ENCODE peak calls at places on chromosome 18, in eight cellular contexts. One of them, this sample, is unnamed.

GRCh38 chr18:34031810-34032209 is 192.9 kb downstream of the NOL4 start:
- DNase-seq in uterus: no peak
- DNase-seq in NB4: no peak
- DNase-seq in chondrocyte: peak
- DNase-seq in tibial artery: no peak
- DNase-seq in fibroblast of lung: no peak
- DNase-seq in left ventricle myocardium inferior: no peak
- DNase-seq in cardiac fibroblast: peak
- DNase-seq in this sample: no peak

GRCh38 chr18:57834616-57835015 is 31.5 kb upstream of the ATP8B1 start:
- DNase-seq in uterus: no peak
- DNase-seq in NB4: no peak
- DNase-seq in chondrocyte: no peak
- DNase-seq in tibial artery: no peak
- DNase-seq in fibroblast of lung: no peak
- DNase-seq in left ventricle myocardium inferior: no peak
- DNase-seq in cardiac fibroblast: peak
- DNase-seq in this sample: no peak

GRCh38 chr18:22796069-22796468 is 137.1 kb upstream of the RBBP8 start:
- DNase-seq in uterus: no peak
- DNase-seq in NB4: no peak
- DNase-seq in chondrocyte: no peak
- DNase-seq in tibial artery: no peak
- DNase-seq in fibroblast of lung: no peak
- DNase-seq in left ventricle myocardium inferior: no peak
- DNase-seq in cardiac fibroblast: no peak
- DNase-seq in this sample: no peak

GRCh38 chr18:70288851-70289328 is at the start of gene SOCS6:
- DNase-seq in uterus: peak
- DNase-seq in NB4: peak
- DNase-seq in chondrocyte: no peak
- DNase-seq in tibial artery: peak
- DNase-seq in fibroblast of lung: peak
- DNase-seq in left ventricle myocardium inferior: peak
- DNase-seq in cardiac fibroblast: peak
- DNase-seq in this sample: peak

GRCh38 chr18:3528251-3528650 is 78.3 kb downstream of the TGIF1 start:
- DNase-seq in uterus: no peak
- DNase-seq in NB4: no peak
- DNase-seq in chondrocyte: no peak
- DNase-seq in tibial artery: no peak
- DNase-seq in fibroblast of lung: no peak
- DNase-seq in left ventricle myocardium inferior: no peak
- DNase-seq in cardiac fibroblast: no peak
- DNase-seq in this sample: no peak

GRCh38 chr18:26956894-26957293 is 91.4 kb upstream of the AQP4 start:
- DNase-seq in uterus: no peak
- DNase-seq in NB4: no peak
- DNase-seq in chondrocyte: no peak
- DNase-seq in tibial artery: no peak
- DNase-seq in fibroblast of lung: no peak
- DNase-seq in left ventricle myocardium inferior: no peak
- DNase-seq in cardiac fibroblast: no peak
- DNase-seq in this sample: no peak

GRCh38 chr18:5237083-5237722 is 40.1 kb upstream of the AKAIN1 start:
- DNase-seq in uterus: no peak
- DNase-seq in NB4: peak
- DNase-seq in chondrocyte: no peak
- DNase-seq in tibial artery: no peak
- DNase-seq in fibroblast of lung: peak
- DNase-seq in left ventricle myocardium inferior: peak
- DNase-seq in cardiac fibroblast: no peak
- DNase-seq in this sample: peak

GRCh38 chr18:56085561-56085960 is 497.6 kb upstream of the TCF4 start:
- DNase-seq in uterus: peak
- DNase-seq in NB4: no peak
- DNase-seq in chondrocyte: no peak
- DNase-seq in tibial artery: no peak
- DNase-seq in fibroblast of lung: peak
- DNase-seq in left ventricle myocardium inferior: no peak
- DNase-seq in cardiac fibroblast: peak
- DNase-seq in this sample: no peak

GRCh38 chr18:46343940-46344372 is 239.8 kb downstream of the HAUS1 start:
- DNase-seq in uterus: peak
- DNase-seq in NB4: peak
- DNase-seq in chondrocyte: no peak
- DNase-seq in tibial artery: no peak
- DNase-seq in fibroblast of lung: no peak
- DNase-seq in left ventricle myocardium inferior: peak
- DNase-seq in cardiac fibroblast: no peak
- DNase-seq in this sample: peak

GRCh38 chr18:58046087-58046793 is 2.2 kb downstream of the NEDD4L start:
- DNase-seq in uterus: no peak
- DNase-seq in NB4: no peak
- DNase-seq in chondrocyte: no peak
- DNase-seq in tibial artery: no peak
- DNase-seq in fibroblast of lung: no peak
- DNase-seq in left ventricle myocardium inferior: no peak
- DNase-seq in cardiac fibroblast: no peak
- DNase-seq in this sample: no peak

GRCh38 chr18:74567805-74568204 is 29.9 kb upstream of the ZNF407 start:
- DNase-seq in uterus: no peak
- DNase-seq in NB4: no peak
- DNase-seq in chondrocyte: no peak
- DNase-seq in tibial artery: no peak
- DNase-seq in fibroblast of lung: no peak
- DNase-seq in left ventricle myocardium inferior: no peak
- DNase-seq in cardiac fibroblast: no peak
- DNase-seq in this sample: no peak
- TF ChIP-seq CTCF in uterus: no peak
- TF ChIP-seq CTCF in NB4: peak
- TF ChIP-seq CTCF in chondrocyte: no peak
- TF ChIP-seq CTCF in tibial artery: no peak
- TF ChIP-seq CTCF in fibroblast of lung: no peak
- TF ChIP-seq CTCF in left ventricle myocardium inferior: no peak
- TF ChIP-seq CTCF in cardiac fibroblast: no peak
- TF ChIP-seq CTCF in this sample: no peak

GRCh38 chr18:13530879-13531387 is 195.4 kb downstream of the FAM210A start:
- DNase-seq in uterus: peak
- DNase-seq in NB4: peak
- DNase-seq in chondrocyte: no peak
- DNase-seq in tibial artery: peak
- DNase-seq in fibroblast of lung: peak
- DNase-seq in left ventricle myocardium inferior: peak
- DNase-seq in cardiac fibroblast: peak
- DNase-seq in this sample: peak
- TF ChIP-seq CTCF in uterus: peak
- TF ChIP-seq CTCF in NB4: peak
- TF ChIP-seq CTCF in chondrocyte: peak
- TF ChIP-seq CTCF in tibial artery: peak
- TF ChIP-seq CTCF in fibroblast of lung: peak
- TF ChIP-seq CTCF in left ventricle myocardium inferior: peak
- TF ChIP-seq CTCF in cardiac fibroblast: peak
- TF ChIP-seq CTCF in this sample: peak

DNA sequence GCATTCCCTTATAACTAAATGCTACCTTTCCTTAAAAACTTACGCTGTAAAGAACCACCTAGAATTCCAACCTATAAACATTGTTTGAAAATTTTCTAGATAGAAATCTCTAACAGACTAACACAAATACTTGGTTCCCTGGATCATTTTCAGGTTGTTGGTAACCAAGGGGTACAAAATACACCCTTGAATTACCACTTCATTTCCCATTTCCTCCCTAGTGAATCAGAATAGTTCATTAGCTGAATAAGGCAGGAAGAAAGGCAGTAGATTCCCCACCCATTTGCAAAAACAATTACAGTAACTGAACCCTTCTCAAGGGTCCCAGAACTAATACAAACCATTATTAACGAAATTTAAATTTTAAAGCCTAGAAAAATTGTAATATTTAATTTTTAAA is 5.5 kb downstream of the MEX3C start:
- DNase-seq in uterus: no peak
- DNase-seq in NB4: no peak
- DNase-seq in chondrocyte: no peak
- DNase-seq in tibial artery: no peak
- DNase-seq in fibroblast of lung: no peak
- DNase-seq in left ventricle myocardium inferior: no peak
- DNase-seq in cardiac fibroblast: no peak
- DNase-seq in this sample: no peak
- TF ChIP-seq CTCF in uterus: no peak
- TF ChIP-seq CTCF in NB4: no peak
- TF ChIP-seq CTCF in chondrocyte: no peak
- TF ChIP-seq CTCF in tibial artery: no peak
- TF ChIP-seq CTCF in fibroblast of lung: no peak
- TF ChIP-seq CTCF in left ventricle myocardium inferior: no peak
- TF ChIP-seq CTCF in cardiac fibroblast: no peak
- TF ChIP-seq CTCF in this sample: no peak

DNA sequence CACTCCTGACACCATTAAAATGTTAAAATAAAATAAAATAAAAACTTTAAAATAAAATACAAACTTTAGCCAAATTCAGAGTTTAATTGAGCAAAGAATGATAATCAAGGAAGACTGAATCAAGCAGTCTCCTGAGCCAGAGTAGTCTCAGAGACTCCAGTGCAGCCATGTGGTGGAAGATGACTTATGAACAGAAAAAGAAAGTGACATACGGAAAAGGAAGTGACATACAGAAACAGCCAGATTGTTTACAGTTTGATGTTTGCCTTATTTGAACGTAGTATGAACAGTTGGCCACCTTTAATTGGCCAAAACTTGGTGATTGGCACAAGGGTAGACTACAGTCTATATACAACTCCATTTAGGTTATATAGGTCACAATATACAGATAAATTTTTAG is 787.2 kb downstream of the ADCYAP1 start:
- DNase-seq in uterus: no peak
- DNase-seq in NB4: no peak
- DNase-seq in chondrocyte: no peak
- DNase-seq in tibial artery: no peak
- DNase-seq in fibroblast of lung: no peak
- DNase-seq in left ventricle myocardium inferior: no peak
- DNase-seq in cardiac fibroblast: no peak
- DNase-seq in this sample: no peak
- TF ChIP-seq CTCF in uterus: no peak
- TF ChIP-seq CTCF in NB4: no peak
- TF ChIP-seq CTCF in chondrocyte: no peak
- TF ChIP-seq CTCF in tibial artery: no peak
- TF ChIP-seq CTCF in fibroblast of lung: no peak
- TF ChIP-seq CTCF in left ventricle myocardium inferior: no peak
- TF ChIP-seq CTCF in cardiac fibroblast: no peak
- TF ChIP-seq CTCF in this sample: no peak

GRCh38 chr18:66621816-66622576 is 18.1 kb upstream of the CDH19 start:
- DNase-seq in uterus: no peak
- DNase-seq in NB4: no peak
- DNase-seq in chondrocyte: no peak
- DNase-seq in tibial artery: no peak
- DNase-seq in fibroblast of lung: no peak
- DNase-seq in left ventricle myocardium inferior: no peak
- DNase-seq in cardiac fibroblast: no peak
- DNase-seq in this sample: no peak

DNA sequence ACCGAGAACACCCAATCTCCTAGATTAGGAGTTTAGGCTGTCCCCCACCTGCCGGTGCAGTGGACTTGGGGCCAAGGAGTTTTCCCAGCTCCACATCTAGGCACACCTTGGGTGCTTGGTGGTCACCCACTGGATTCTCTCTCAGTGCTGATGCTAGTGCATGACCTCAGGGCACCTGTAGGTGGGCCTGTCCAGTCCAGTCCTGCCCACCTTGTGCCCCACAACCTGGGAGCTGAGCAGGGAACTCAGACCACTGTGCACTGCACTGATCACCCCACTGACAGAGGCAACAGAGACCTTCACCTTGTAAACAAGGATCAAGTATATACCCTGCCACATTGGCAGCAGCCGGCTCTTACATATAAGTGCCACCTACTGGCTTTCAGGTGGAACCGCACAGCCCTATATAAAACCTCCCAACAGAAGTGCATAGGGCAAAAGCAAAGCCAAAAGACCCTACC is 12.7 kb upstream of the CDH19 start:
- DNase-seq in uterus: no peak
- DNase-seq in NB4: peak
- DNase-seq in chondrocyte: peak
- DNase-seq in tibial artery: no peak
- DNase-seq in fibroblast of lung: no peak
- DNase-seq in left ventricle myocardium inferior: no peak
- DNase-seq in cardiac fibroblast: peak
- DNase-seq in this sample: no peak
- TF ChIP-seq CTCF in uterus: no peak
- TF ChIP-seq CTCF in NB4: peak
- TF ChIP-seq CTCF in chondrocyte: peak
- TF ChIP-seq CTCF in tibial artery: no peak
- TF ChIP-seq CTCF in fibroblast of lung: no peak
- TF ChIP-seq CTCF in left ventricle myocardium inferior: no peak
- TF ChIP-seq CTCF in cardiac fibroblast: peak
- TF ChIP-seq CTCF in this sample: peak

GRCh38 chr18:63155169-63155852 is 164.3 kb downstream of the BCL2 start:
- DNase-seq in uterus: no peak
- DNase-seq in NB4: peak
- DNase-seq in chondrocyte: no peak
- DNase-seq in tibial artery: peak
- DNase-seq in fibroblast of lung: no peak
- DNase-seq in left ventricle myocardium inferior: peak
- DNase-seq in cardiac fibroblast: peak
- DNase-seq in this sample: peak
- TF ChIP-seq CTCF in uterus: peak
- TF ChIP-seq CTCF in NB4: peak
- TF ChIP-seq CTCF in chondrocyte: peak
- TF ChIP-seq CTCF in tibial artery: peak
- TF ChIP-seq CTCF in fibroblast of lung: peak
- TF ChIP-seq CTCF in left ventricle myocardium inferior: peak
- TF ChIP-seq CTCF in cardiac fibroblast: peak
- TF ChIP-seq CTCF in this sample: peak